ENCODE peak calls at places on chromosomes 3 and 15, in six cellular contexts. H is H9, O is trophoblast cell, R is IMR-90, A is neuronal stem cell, U is mesenchymal stem cell. B is an unnamed sample.

GRCh38 chr3:123584284-123584987 is 417 bp downstream of the HACD2 start:
- DNase-seq in H (no peak), O (peak; percentile 54), R (no peak), A (no peak), U (peak; percentile 32), B (no peak)

GRCh38 chr15:70149667-70150404 is 52.1 kb upstream of the TLE3 start:
- DNase-seq in H (no peak), O (no peak), R (peak; percentile 83), A (no peak), U (peak; percentile 81), B (no peak)

GRCh38 chr3:18652781-18653180 is 227.6 kb upstream of the SATB1 start:
- DNase-seq in H (no peak), O (no peak), R (no peak), A (no peak), U (no peak), B (no peak)

GRCh38 chr15:95845862-95846515 is 484.5 kb upstream of the NR2F2 start:
- DNase-seq in H (no peak), O (no peak), R (peak; percentile 81), A (peak; percentile 93), U (peak; percentile 97), B (no peak)

GRCh38 chr3:41640076-41640475 is 321.8 kb downstream of the ULK4 start:
- DNase-seq in H (no peak), O (no peak), R (peak; percentile 12), A (no peak), U (no peak), B (no peak)

GRCh38 chr15:53976844-53977392 is 1.3 kb upstream of the UNC13C start:
- DNase-seq in H (peak; percentile 72), O (peak; percentile 8), R (no peak), A (peak; percentile 27), U (no peak), B (peak; percentile 51)

GRCh38 chr15:32766101-32766500 is 48.3 kb downstream of the GREM1 start:
- DNase-seq in H (no peak), O (no peak), R (no peak), A (no peak), U (no peak), B (no peak)

GRCh38 chr3:71962561-71963240 is 177.8 kb upstream of the PROK2 start:
- DNase-seq in H (no peak), O (no peak), R (peak; percentile 23), A (no peak), U (no peak), B (no peak)

GRCh38 chr3:153901991-153902390 is 219.2 kb upstream of the ARHGEF26 start:
- DNase-seq in H (no peak), O (peak; percentile 32), R (peak; percentile 2), A (no peak), U (no peak), B (no peak)

GRCh38 chr3:172355836-172356235 is 92.4 kb downstream of the GHSR start:
- DNase-seq in H (no peak), O (no peak), R (peak; percentile 98), A (no peak), U (peak; percentile 89), B (no peak)

GRCh38 chr15:52021128-52021671 is 2.2 kb downstream of the MAPK6 start:
- DNase-seq in H (no peak), O (peak; percentile 62), R (peak; percentile 97), A (no peak), U (peak; percentile 95), B (no peak)

GRCh38 chr3:153591566-153592221 is 429.7 kb downstream of the RAP2B start:
- DNase-seq in H (no peak), O (peak; percentile 12), R (no peak), A (no peak), U (no peak), B (no peak)

GRCh38 chr15:100131321-100132224 is 210.2 kb downstream of the ADAMTS17 start:
- DNase-seq in H (peak; percentile 63), O (peak; percentile 27), R (peak; percentile 39), A (no peak), U (peak; percentile 51), B (no peak)

GRCh38 chr15:22240403-22240802 is 160.1 kb downstream of the OR4M2 start:
- DNase-seq in H (no peak), O (no peak), R (no peak), A (no peak), U (no peak), B (no peak)

GRCh38 chr3:148971819-148972218 is 19.5 kb upstream of the GYG1 start:
- DNase-seq in H (no peak), O (no peak), R (peak; percentile 69), A (no peak), U (no peak), B (no peak)

GRCh38 chr15:40508216-40508615 is 37.4 kb downstream of the CHST14 start:
- DNase-seq in H (no peak), O (peak; percentile 71), R (no peak), A (no peak), U (no peak), B (no peak)

GRCh38 chr15:88187195-88187594 is 69.3 kb downstream of the NTRK3 start:
- DNase-seq in H (no peak), O (no peak), R (no peak), A (no peak), U (no peak), B (no peak)

GRCh38 chr3:130423064-130423463 is 77.6 kb downstream of the COL6A5 start:
- DNase-seq in H (no peak), O (no peak), R (no peak), A (no peak), U (no peak), B (no peak)

GRCh38 chr15:36126194-36126593 is 453.2 kb upstream of the CDIN1 start:
- DNase-seq in H (no peak), O (no peak), R (no peak), A (no peak), U (no peak), B (no peak)

GRCh38 chr15:63482874-63483323 is 21.5 kb upstream of the USP3 start:
- DNase-seq in H (no peak), O (no peak), R (no peak), A (no peak), U (no peak), B (no peak)

GRCh38 chr3:31858439-31858838 is 122.6 kb downstream of the OSBPL10 start:
- DNase-seq in H (no peak), O (no peak), R (no peak), A (no peak), U (no peak), B (no peak)

DNA sequence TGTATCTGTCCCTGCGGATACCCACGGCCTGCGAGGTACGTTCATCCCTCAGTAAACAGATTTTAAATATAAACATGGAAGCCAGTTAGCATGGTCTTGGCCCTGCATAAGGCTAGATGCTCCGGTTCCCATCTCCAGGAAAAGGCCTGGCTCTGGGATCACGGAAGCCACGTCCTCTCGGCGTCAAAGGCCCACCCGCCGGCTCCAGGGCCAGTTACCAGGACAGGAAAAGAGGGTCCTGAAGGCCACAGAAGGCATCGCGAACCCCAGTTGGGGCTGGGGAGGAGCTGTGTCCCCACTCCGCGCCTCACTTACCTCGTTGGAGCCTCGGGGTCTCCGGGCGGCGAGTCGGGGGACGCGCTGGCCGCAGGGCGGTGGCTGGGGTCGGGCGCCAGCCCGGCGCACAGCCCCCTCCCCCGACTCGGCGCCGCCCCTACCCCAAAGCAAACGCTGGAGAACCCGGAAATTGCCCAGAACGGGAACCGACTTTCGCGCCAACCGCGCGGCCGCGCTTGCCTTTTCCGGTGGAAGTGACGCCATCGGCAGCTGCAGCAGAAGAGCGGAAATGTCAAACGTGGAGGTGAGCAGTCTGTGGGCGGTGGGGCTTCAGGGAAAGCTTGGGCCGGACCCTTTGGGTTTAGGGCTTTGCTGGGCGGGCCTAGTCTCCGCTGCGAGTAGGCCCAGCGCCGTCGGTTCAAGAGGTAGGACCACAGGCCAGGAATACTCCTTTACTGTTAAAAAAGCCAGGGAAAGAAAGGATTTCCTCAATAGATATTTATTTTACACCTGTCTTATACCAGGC is at the start of gene TOPBP1:
- DNase-seq in H (peak; percentile 92), O (peak; percentile 52), R (peak; percentile 70), A (peak; percentile 70), U (peak; percentile 68), B (peak; percentile 90)
- H3K9ac ChIP-seq in H (peak within 1 kb of the TSS; percentile 94), O (peak within 1 kb of the TSS; percentile 98), R (peak within 1 kb of the TSS; percentile 93), A (peak within 1 kb of the TSS; percentile 93), U (peak within 1 kb of the TSS; percentile 93), B (peak within 1 kb of the TSS; percentile 95)

GRCh38 chr3:8353364-8353763 is 148.3 kb upstream of the LMCD1 start:
- DNase-seq in H (no peak), O (no peak), R (no peak), A (no peak), U (no peak), B (no peak)

GRCh38 chr3:8355346-8355745 is 146.3 kb upstream of the LMCD1 start:
- DNase-seq in H (no peak), O (no peak), R (no peak), A (no peak), U (no peak), B (no peak)

GRCh38 chr3:8348076-8348475 is 153.5 kb upstream of the LMCD1 start:
- DNase-seq in H (no peak), O (no peak), R (no peak), A (no peak), U (no peak), B (no peak)

GRCh38 chr3:8357859-8358258 is 143.8 kb upstream of the LMCD1 start:
- DNase-seq in H (no peak), O (no peak), R (no peak), A (no peak), U (no peak), B (no peak)

DNA sequence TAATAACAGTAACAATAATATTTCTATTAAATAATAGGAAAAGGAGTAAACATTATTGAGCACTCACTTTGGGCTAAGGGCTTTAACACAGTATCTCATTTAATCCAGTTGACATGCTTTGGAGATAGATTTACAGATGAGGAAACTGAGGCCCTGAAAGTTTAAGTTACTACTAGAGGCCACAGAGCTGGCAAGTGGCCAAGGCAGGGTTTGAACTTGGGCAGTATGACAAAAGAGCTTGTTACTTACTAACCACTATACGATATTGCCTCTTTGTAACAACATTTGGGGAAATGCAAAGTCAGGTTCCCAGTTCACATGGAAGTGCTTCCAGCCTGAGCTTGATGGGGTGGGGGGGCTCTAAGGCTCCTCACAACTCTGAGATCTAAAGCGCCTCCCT is 149.1 kb upstream of the LMCD1 start:
- DNase-seq in H (no peak), O (no peak), R (no peak), A (no peak), U (no peak), B (no peak)
- H4K91ac ChIP-seq in H (no peak overlapping the region), O (no peak overlapping the region), R (no peak overlapping the region), A (no peak overlapping the region), U (no peak overlapping the region), B (no peak overlapping the region)

GRCh38 chr3:194507571-194507970 is 20.8 kb upstream of the ATP13A3 start:
- DNase-seq in H (no peak), O (no peak), R (no peak), A (no peak), U (no peak), B (no peak)

GRCh38 chr3:194517333-194517732 is 30.5 kb upstream of the ATP13A3 start:
- DNase-seq in H (no peak), O (no peak), R (no peak), A (no peak), U (peak; percentile 15), B (no peak)

GRCh38 chr3:194514626-194515025 is 27.8 kb upstream of the ATP13A3 start:
- DNase-seq in H (no peak), O (no peak), R (no peak), A (no peak), U (no peak), B (no peak)

GRCh38 chr3:194508486-194509449 is 22.0 kb upstream of the ATP13A3 start:
- DNase-seq in H (no peak), O (no peak), R (no peak), A (no peak), U (no peak), B (no peak)

GRCh38 chr3:194512895-194513601 is 26.2 kb upstream of the ATP13A3 start:
- DNase-seq in H (no peak), O (no peak), R (no peak), A (no peak), U (no peak), B (no peak)
- H3K9ac ChIP-seq in H (no peak overlapping the region), O (no peak overlapping the region), R (no peak overlapping the region), A (no peak overlapping the region), U (no peak overlapping the region), B (no peak overlapping the region)

GRCh38 chr15:27855137-27855536 is 244.0 kb downstream of the OCA2 start:
- DNase-seq in H (no peak), O (no peak), R (no peak), A (no peak), U (no peak), B (peak; percentile 32)
- H4K91ac ChIP-seq in H (no peak overlapping the region), O (no peak overlapping the region), R (no peak overlapping the region), A (no peak overlapping the region), U (no peak overlapping the region), B (no peak overlapping the region)